ENCODE peak calls at places on chromosomes 1 and 21, in four cellular contexts. U, J, M and P are unnamed samples.

GRCh38 chr21:43354016-43354420 is 72.9 kb downstream of the SIK1 start:
- DNase-seq in U (no peak), M (no peak), J (no peak), P (no peak)

GRCh38 chr1:234598974-234599616 is 10.9 kb downstream of the IRF2BP2 start:
- DNase-seq in J (no peak), U (no peak), M (no peak), P (no peak)

GRCh38 chr21:25813917-25814316 is 79.1 kb downstream of the GABPA start:
- DNase-seq in J (no peak), U (no peak), M (no peak), P (no peak)

GRCh38 chr1:38585460-38585859 is 274.1 kb downstream of the RRAGC start:
- DNase-seq in U (no peak), J (peak), M (no peak), P (no peak)

GRCh38 chr21:37915516-37915915 is 741 bp downstream of the KCNJ6 start:
- DNase-seq in J (no peak), U (no peak), M (no peak), P (peak)

GRCh38 chr1:194813109-194813508 is 1626.7 kb upstream of the B3GALT2 start:
- DNase-seq in J (no peak), M (no peak), U (peak), P (no peak)

GRCh38 chr1:154407021-154407865 is 2.1 kb downstream of the IL6R start:
- DNase-seq in U (no peak), J (peak), M (no peak), P (no peak)

GRCh38 chr1:214546886-214547641 is 4.3 kb downstream of the PTPN14 start:
- DNase-seq in U (no peak), M (no peak), J (no peak), P (no peak)

GRCh38 chr1:9782897-9783296 is 40.9 kb downstream of the CLSTN1 start:
- DNase-seq in J (peak), M (no peak), U (no peak), P (no peak)

GRCh38 chr21:41366522-41367151 is 4.8 kb downstream of the MX2 start:
- DNase-seq in J (peak), M (peak), U (peak), P (no peak)

GRCh38 chr21:42524341-42525227 is 10.9 kb downstream of the SLC37A1 start:
- DNase-seq in M (peak), U (no peak), J (peak), P (peak)

GRCh38 chr1:63463248-63463647 is 59.8 kb downstream of the ITGB3BP start:
- DNase-seq in J (no peak), U (no peak), M (no peak), P (no peak)

GRCh38 chr1:209768354-209768774 is 12.5 kb downstream of the TRAF3IP3 start:
- DNase-seq in J (peak), M (no peak), U (no peak), P (no peak)

GRCh38 chr1:178263341-178263740 is 169.4 kb downstream of the RASAL2 start:
- DNase-seq in U (no peak), M (no peak), J (no peak), P (no peak)
- TF ChIP-seq USF2 in U (no peak), M (no peak), J (no peak), P (no peak)

DNA sequence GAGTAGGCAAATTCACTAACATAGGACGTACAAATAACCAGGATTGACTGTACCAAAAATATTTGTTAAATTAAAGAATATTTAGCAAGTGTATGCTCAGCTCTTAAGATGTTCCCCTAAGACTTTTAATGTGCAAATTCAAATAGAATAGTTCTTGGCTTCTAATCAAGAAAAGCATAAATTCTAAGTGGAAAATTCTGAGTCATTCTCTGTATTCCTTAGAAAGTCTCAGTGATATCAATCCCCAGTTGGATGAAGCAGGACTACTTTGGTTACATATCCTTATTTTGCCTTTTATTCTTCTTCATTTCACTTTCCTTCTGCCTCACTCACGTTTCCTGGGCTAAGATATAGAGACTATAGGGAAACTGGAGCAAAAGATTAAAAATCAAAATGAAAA is 130.2 kb downstream of the IFI44 start:
- DNase-seq in M (no peak), U (no peak), J (no peak), P (no peak)
- TF ChIP-seq TCF7 in M (no peak), U (no peak), J (no peak), P (no peak)

GRCh38 chr1:201017828-201018163 is 5.7 kb downstream of the KIF21B start:
- DNase-seq in U (no peak), J (no peak), M (no peak), P (no peak)

GRCh38 chr1:201021333-201022177 is 2.0 kb downstream of the KIF21B start:
- DNase-seq in J (no peak), U (no peak), M (no peak), P (no peak)

GRCh38 chr1:201020040-201020591 is 3.4 kb downstream of the KIF21B start:
- DNase-seq in M (peak), J (no peak), U (no peak), P (no peak)

GRCh38 chr1:201020647-201021332 is 2.7 kb downstream of the KIF21B start:
- DNase-seq in M (no peak), J (no peak), U (peak), P (peak)

DNA sequence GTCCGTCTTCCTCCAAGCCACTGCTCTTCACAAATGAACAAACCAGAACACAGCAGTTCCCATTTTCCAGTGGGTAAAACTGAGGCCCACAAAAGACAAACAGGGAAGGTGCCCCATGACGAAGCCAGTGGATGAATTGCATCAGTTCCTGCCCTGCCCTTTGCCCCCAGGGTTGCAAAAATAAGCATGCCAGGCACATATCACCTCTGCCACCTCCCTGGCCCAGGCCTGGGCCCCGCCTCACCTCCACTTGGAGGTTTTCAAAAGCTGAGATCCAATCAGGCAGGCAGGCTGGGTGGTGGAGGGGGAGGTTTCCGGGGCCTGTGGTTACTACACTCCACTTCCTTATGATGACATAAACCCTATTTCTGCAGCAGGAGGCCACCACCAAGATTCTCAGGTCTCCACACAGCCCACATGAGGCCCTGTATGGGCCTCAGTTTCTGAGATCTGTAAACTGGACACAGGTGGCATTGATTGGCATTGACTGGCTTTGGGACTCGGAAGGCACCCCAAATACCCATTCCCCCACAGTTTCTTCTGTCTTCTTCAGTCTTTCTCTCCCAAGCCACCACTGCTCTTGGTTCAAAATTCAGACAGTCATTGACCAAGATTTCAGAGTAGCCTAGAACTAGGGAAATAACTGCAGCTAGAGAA is 4.1 kb downstream of the KIF21B start:
- DNase-seq in U (peak), J (peak), M (peak), P (no peak)
- TF ChIP-seq USF2 in U (no peak), J (no peak), M (no peak), P (no peak)

DNA sequence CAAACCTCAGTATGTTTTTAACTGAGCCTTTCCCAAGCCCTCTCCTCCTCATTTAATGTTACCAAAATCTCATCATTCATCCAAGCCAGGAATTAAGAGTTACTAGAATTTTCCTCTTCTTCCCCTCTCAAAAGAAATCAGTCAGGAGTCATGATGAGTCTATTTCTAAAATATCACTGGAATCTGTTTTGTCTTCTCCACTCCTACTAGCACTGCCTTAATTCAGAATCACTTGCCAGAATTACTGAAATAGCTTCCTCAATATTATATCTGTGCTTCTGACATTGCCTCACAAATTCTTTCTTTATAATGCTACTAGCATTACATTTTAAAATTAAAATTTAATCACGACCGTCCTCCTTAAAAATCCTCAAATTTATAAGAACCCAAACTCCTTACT is 106.1 kb downstream of the PTGER3 start:
- DNase-seq in J (no peak), M (no peak), U (no peak), P (no peak)
- TF ChIP-seq TCF7 in J (no peak), M (no peak), U (no peak), P (no peak)

GRCh38 chr1:8599813-8600212 is 217.6 kb downstream of the RERE start:
- DNase-seq in J (no peak), M (no peak), U (no peak), P (no peak)

GRCh38 chr1:8602471-8603219 is 214.8 kb downstream of the RERE start:
- DNase-seq in M (no peak), J (no peak), U (no peak), P (no peak)

GRCh38 chr1:8598783-8599182 is 218.7 kb downstream of the RERE start:
- DNase-seq in U (no peak), J (no peak), M (no peak), P (no peak)

GRCh38 chr1:8598060-8598724 is 219.2 kb downstream of the RERE start:
- DNase-seq in M (peak), U (no peak), J (no peak), P (no peak)

GRCh38 chr1:8600336-8600735 is 217.1 kb downstream of the RERE start:
- DNase-seq in U (no peak), M (no peak), J (no peak), P (no peak)
- TF ChIP-seq USF2 in U (no peak), M (no peak), J (no peak), P (no peak)